ENCODE peak calls at places on chromosomes 11 and 22, in four cellular contexts. One of them, this sample, is unnamed.

GRCh38 chr11:83194284-83195175 is 1.0 kb downstream of the ANKRD42 start:
- DNase-seq in Calu3: peak
- DNase-seq in fibroblast of lung: peak
- DNase-seq in progenitor cell of endocrine pancreas: peak
- DNase-seq in this sample: peak

GRCh38 chr22:20174785-20175596 is 24.1 kb upstream of the CCDC188 start:
- DNase-seq in fibroblast of lung: peak
- DNase-seq in progenitor cell of endocrine pancreas: no peak
- DNase-seq in Calu3: peak
- DNase-seq in this sample: peak

GRCh38 chr22:22882033-22882717 is 5.4 kb upstream of the IGLL5 start:
- DNase-seq in Calu3: peak
- DNase-seq in fibroblast of lung: no peak
- DNase-seq in progenitor cell of endocrine pancreas: no peak
- DNase-seq in this sample: no peak

GRCh38 chr11:80007616-80008015 is 566.8 kb upstream of the TENM4 start:
- DNase-seq in fibroblast of lung: no peak
- DNase-seq in Calu3: no peak
- DNase-seq in progenitor cell of endocrine pancreas: no peak
- DNase-seq in this sample: no peak

GRCh38 chr11:46554205-46555162 is 39.3 kb downstream of the AMBRA1 start:
- DNase-seq in fibroblast of lung: peak
- DNase-seq in Calu3: peak
- DNase-seq in progenitor cell of endocrine pancreas: no peak
- DNase-seq in this sample: no peak

GRCh38 chr11:33652001-33652400 is 48.6 kb downstream of the C11orf91 start:
- DNase-seq in progenitor cell of endocrine pancreas: no peak
- DNase-seq in Calu3: no peak
- DNase-seq in fibroblast of lung: peak
- DNase-seq in this sample: no peak

GRCh38 chr11:6249822-6250555 is 9.6 kb upstream of the CCKBR start:
- DNase-seq in progenitor cell of endocrine pancreas: no peak
- DNase-seq in Calu3: peak
- DNase-seq in fibroblast of lung: peak
- DNase-seq in this sample: no peak

GRCh38 chr11:125284209-125284608 is 119.7 kb downstream of the PKNOX2 start:
- DNase-seq in Calu3: no peak
- DNase-seq in progenitor cell of endocrine pancreas: no peak
- DNase-seq in fibroblast of lung: no peak
- DNase-seq in this sample: no peak

GRCh38 chr11:10164621-10165020 is 129.4 kb downstream of the SBF2 start:
- DNase-seq in fibroblast of lung: no peak
- DNase-seq in progenitor cell of endocrine pancreas: no peak
- DNase-seq in Calu3: no peak
- DNase-seq in this sample: no peak

GRCh38 chr11:94519478-94520084 is 7.3 kb downstream of the C11orf97 start:
- DNase-seq in fibroblast of lung: peak
- DNase-seq in Calu3: no peak
- DNase-seq in progenitor cell of endocrine pancreas: no peak
- DNase-seq in this sample: no peak

GRCh38 chr11:107741044-107741823 is 29.4 kb upstream of the SLN start:
- DNase-seq in fibroblast of lung: no peak
- DNase-seq in Calu3: peak
- DNase-seq in progenitor cell of endocrine pancreas: no peak
- DNase-seq in this sample: no peak

GRCh38 chr11:65574963-65575567 is 788 bp upstream of the EHBP1L1 start:
- DNase-seq in Calu3: no peak
- DNase-seq in progenitor cell of endocrine pancreas: no peak
- DNase-seq in fibroblast of lung: no peak
- DNase-seq in this sample: no peak

GRCh38 chr11:123519055-123519796 is 89.2 kb downstream of the GRAMD1B start:
- DNase-seq in fibroblast of lung: peak
- DNase-seq in progenitor cell of endocrine pancreas: no peak
- DNase-seq in Calu3: no peak
- DNase-seq in this sample: no peak

GRCh38 chr11:2448661-2449547 is 4.1 kb downstream of the KCNQ1 start:
- DNase-seq in progenitor cell of endocrine pancreas: no peak
- DNase-seq in fibroblast of lung: no peak
- DNase-seq in Calu3: no peak
- DNase-seq in this sample: no peak

GRCh38 chr22:37230673-37231405 is 13.2 kb downstream of the RAC2 start:
- DNase-seq in progenitor cell of endocrine pancreas: no peak
- DNase-seq in fibroblast of lung: peak
- DNase-seq in Calu3: no peak
- DNase-seq in this sample: no peak

GRCh38 chr22:25849514-25849913 is 107.5 kb downstream of the MYO18B start:
- DNase-seq in fibroblast of lung: no peak
- DNase-seq in progenitor cell of endocrine pancreas: no peak
- DNase-seq in Calu3: no peak
- DNase-seq in this sample: no peak

GRCh38 chr11:1100417-1101245 is 26.0 kb downstream of the MUC2 start:
- DNase-seq in fibroblast of lung: no peak
- DNase-seq in progenitor cell of endocrine pancreas: no peak
- DNase-seq in Calu3: no peak
- DNase-seq in this sample: no peak

GRCh38 chr11:85048801-85049200 is 578.3 kb downstream of the DLG2 start:
- DNase-seq in Calu3: no peak
- DNase-seq in fibroblast of lung: no peak
- DNase-seq in progenitor cell of endocrine pancreas: no peak
- DNase-seq in this sample: no peak

GRCh38 chr11:13649619-13650018 is 18.8 kb upstream of the FAR1 start:
- DNase-seq in fibroblast of lung: no peak
- DNase-seq in Calu3: no peak
- DNase-seq in progenitor cell of endocrine pancreas: no peak
- DNase-seq in this sample: no peak

GRCh38 chr22:19761500-19762314 is 1.1 kb downstream of the TBX1 start:
- DNase-seq in progenitor cell of endocrine pancreas: no peak
- DNase-seq in fibroblast of lung: no peak
- DNase-seq in Calu3: no peak
- DNase-seq in this sample: no peak

GRCh38 chr22:50470491-50470890 is 4.3 kb downstream of the SBF1 start:
- DNase-seq in Calu3: no peak
- DNase-seq in fibroblast of lung: no peak
- DNase-seq in progenitor cell of endocrine pancreas: no peak
- DNase-seq in this sample: no peak

GRCh38 chr11:29162490-29162889 is 854.3 kb downstream of the KCNA4 start:
- DNase-seq in fibroblast of lung: no peak
- DNase-seq in Calu3: no peak
- DNase-seq in progenitor cell of endocrine pancreas: no peak
- DNase-seq in this sample: no peak

GRCh38 chr11:111561306-111561705 is 20.8 kb downstream of the LAYN start:
- DNase-seq in Calu3: no peak
- DNase-seq in progenitor cell of endocrine pancreas: no peak
- DNase-seq in fibroblast of lung: no peak
- DNase-seq in this sample: no peak

GRCh38 chr22:48004038-48004437 is 1241.6 kb downstream of the TBC1D22A start:
- DNase-seq in fibroblast of lung: no peak
- DNase-seq in Calu3: no peak
- DNase-seq in progenitor cell of endocrine pancreas: no peak
- DNase-seq in this sample: no peak

GRCh38 chr22:47282366-47282765 is 519.9 kb downstream of the TBC1D22A start:
- DNase-seq in progenitor cell of endocrine pancreas: no peak
- DNase-seq in Calu3: no peak
- DNase-seq in fibroblast of lung: no peak
- DNase-seq in this sample: no peak

GRCh38 chr22:38081941-38082828 is 1.8 kb downstream of the SLC16A8 start:
- DNase-seq in Calu3: no peak
- DNase-seq in progenitor cell of endocrine pancreas: no peak
- DNase-seq in fibroblast of lung: no peak
- DNase-seq in this sample: no peak

GRCh38 chr11:61756452-61757212 is 4.2 kb downstream of the MYRF start:
- DNase-seq in fibroblast of lung: peak
- DNase-seq in progenitor cell of endocrine pancreas: peak
- DNase-seq in Calu3: peak
- DNase-seq in this sample: no peak

GRCh38 chr11:19499999-19500398 is 212.6 kb upstream of the NAV2 start:
- DNase-seq in fibroblast of lung: peak
- DNase-seq in Calu3: no peak
- DNase-seq in progenitor cell of endocrine pancreas: no peak
- DNase-seq in this sample: no peak

GRCh38 chr11:119223856-119224255 is 17.7 kb downstream of the CBL start:
- DNase-seq in Calu3: no peak
- DNase-seq in progenitor cell of endocrine pancreas: no peak
- DNase-seq in fibroblast of lung: peak
- DNase-seq in this sample: no peak

GRCh38 chr11:43690929-43691328 is 10.4 kb downstream of the HSD17B12 start:
- DNase-seq in Calu3: no peak
- DNase-seq in progenitor cell of endocrine pancreas: no peak
- DNase-seq in fibroblast of lung: no peak
- DNase-seq in this sample: no peak

GRCh38 chr22:45911601-45912271 is 65.2 kb downstream of the WNT7B start:
- DNase-seq in Calu3: peak
- DNase-seq in progenitor cell of endocrine pancreas: no peak
- DNase-seq in fibroblast of lung: peak
- DNase-seq in this sample: no peak

GRCh38 chr22:41512421-41513194 is 31.7 kb downstream of the POLR3H start:
- DNase-seq in Calu3: peak
- DNase-seq in fibroblast of lung: peak
- DNase-seq in progenitor cell of endocrine pancreas: no peak
- DNase-seq in this sample: peak

GRCh38 chr11:29093416-29093815 is 923.4 kb downstream of the KCNA4 start:
- DNase-seq in progenitor cell of endocrine pancreas: no peak
- DNase-seq in Calu3: no peak
- DNase-seq in fibroblast of lung: peak
- DNase-seq in this sample: no peak

DNA sequence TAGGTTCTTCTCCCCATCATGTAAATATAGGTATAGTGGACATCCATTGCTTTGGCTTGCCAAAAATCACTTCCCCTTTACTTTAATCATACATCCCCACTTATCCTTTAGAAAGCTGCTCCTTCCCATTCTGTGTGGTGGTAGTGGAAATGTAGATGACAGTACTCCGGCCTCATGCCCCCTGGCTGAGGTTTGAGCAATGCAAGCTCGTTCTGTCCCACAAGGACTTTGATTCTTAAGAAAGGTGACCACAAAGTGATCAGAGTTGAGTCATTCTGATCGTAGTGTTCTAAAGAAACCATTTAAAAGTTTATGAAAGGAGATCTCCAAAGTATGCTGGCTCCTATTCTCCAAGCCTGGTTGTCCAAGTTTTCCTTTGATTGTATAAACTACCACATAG is 10.9 kb downstream of the TUG1 start:
- DNase-seq in fibroblast of lung: peak
- DNase-seq in Calu3: no peak
- DNase-seq in progenitor cell of endocrine pancreas: no peak
- DNase-seq in this sample: no peak
- TF ChIP-seq CTCF in fibroblast of lung: no peak
- TF ChIP-seq CTCF in Calu3: no peak
- TF ChIP-seq CTCF in progenitor cell of endocrine pancreas: no peak
- TF ChIP-seq CTCF in this sample: no peak

GRCh38 chr11:63905179-63905578 is 11.8 kb downstream of the RCOR2 start:
- DNase-seq in fibroblast of lung: no peak
- DNase-seq in progenitor cell of endocrine pancreas: no peak
- DNase-seq in Calu3: no peak
- DNase-seq in this sample: no peak

GRCh38 chr11:63904743-63905142 is 12.2 kb downstream of the RCOR2 start:
- DNase-seq in Calu3: no peak
- DNase-seq in fibroblast of lung: no peak
- DNase-seq in progenitor cell of endocrine pancreas: no peak
- DNase-seq in this sample: no peak

GRCh38 chr11:63903884-63904283 is 13.1 kb downstream of the RCOR2 start:
- DNase-seq in fibroblast of lung: no peak
- DNase-seq in progenitor cell of endocrine pancreas: no peak
- DNase-seq in Calu3: no peak
- DNase-seq in this sample: no peak

GRCh38 chr11:63897459-63898156 is 19.4 kb downstream of the RCOR2 start:
- DNase-seq in fibroblast of lung: no peak
- DNase-seq in Calu3: no peak
- DNase-seq in progenitor cell of endocrine pancreas: no peak
- DNase-seq in this sample: no peak

DNA sequence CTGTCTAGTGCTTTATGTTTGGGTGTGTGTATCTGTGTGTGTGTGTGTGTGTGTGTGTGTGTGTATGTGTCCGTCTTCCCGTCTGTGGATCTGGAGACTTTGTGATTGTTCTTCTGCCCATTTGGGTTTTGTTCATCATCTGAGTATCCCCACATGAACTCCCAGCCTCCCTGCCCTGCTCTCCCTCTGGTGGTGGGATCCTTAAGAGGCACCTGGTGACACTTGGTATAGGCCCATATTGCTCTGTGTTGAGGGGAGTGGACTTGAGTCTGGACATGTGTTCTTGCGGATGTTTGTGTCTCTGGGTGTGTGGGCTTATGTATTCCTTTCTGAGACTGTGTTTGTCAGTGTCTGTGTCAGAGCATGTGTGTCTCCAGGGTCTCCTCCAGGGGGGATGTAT is 15.3 kb downstream of the RCOR2 start:
- DNase-seq in fibroblast of lung: no peak
- DNase-seq in Calu3: no peak
- DNase-seq in progenitor cell of endocrine pancreas: no peak
- DNase-seq in this sample: no peak
- TF ChIP-seq CTCF in fibroblast of lung: peak
- TF ChIP-seq CTCF in Calu3: peak
- TF ChIP-seq CTCF in progenitor cell of endocrine pancreas: peak
- TF ChIP-seq CTCF in this sample: peak

GRCh38 chr11:70528046-70528793 is 129.9 kb downstream of the CTTN start:
- DNase-seq in Calu3: no peak
- DNase-seq in progenitor cell of endocrine pancreas: no peak
- DNase-seq in fibroblast of lung: no peak
- DNase-seq in this sample: no peak
- TF ChIP-seq CTCF in Calu3: no peak
- TF ChIP-seq CTCF in progenitor cell of endocrine pancreas: no peak
- TF ChIP-seq CTCF in fibroblast of lung: no peak
- TF ChIP-seq CTCF in this sample: no peak

DNA sequence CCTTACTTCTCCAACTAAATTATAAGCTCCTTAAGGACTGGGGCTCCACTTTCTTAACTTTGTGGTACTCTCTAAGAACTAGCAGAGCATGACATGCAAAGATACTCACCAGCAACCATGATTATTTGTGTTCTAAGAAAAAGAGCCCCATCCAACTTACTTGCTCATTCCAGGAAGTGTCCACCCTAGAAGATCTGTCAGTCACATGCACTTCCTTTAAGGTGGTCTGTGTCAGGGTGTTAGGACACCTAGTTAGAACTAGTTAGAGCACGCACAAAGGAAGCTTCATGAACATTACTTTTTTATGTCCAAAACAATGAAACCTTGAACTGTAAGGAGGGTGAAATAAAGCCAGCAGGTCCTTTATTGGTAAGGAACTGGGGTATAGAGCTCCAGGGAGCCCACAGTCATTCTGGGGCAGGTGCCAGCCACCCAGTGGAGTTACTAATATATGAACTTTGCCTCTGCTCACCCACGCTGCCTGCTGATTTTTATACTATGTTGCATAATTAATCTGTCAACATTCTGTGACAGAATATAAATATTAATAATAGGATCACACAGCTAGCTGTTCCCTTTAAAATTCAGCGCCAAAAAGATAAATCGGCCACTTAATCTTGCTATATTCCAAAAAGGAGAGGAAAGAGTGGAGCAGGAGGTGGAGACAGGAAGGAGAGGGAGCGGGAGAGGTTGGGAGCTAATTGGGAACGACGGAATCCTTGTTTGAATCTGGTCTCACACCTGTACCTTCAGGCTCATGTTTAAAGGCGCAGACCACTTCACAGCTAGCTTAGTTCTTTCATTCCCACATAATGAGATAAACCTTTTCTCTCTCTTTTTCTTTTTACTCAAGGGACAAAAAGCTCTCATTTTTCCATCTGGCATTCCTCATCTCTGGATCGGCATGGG is 755.0 kb downstream of the OPCML start:
- DNase-seq in fibroblast of lung: no peak
- DNase-seq in Calu3: no peak
- DNase-seq in progenitor cell of endocrine pancreas: no peak
- DNase-seq in this sample: no peak
- TF ChIP-seq CTCF in fibroblast of lung: no peak
- TF ChIP-seq CTCF in Calu3: no peak
- TF ChIP-seq CTCF in progenitor cell of endocrine pancreas: no peak
- TF ChIP-seq CTCF in this sample: no peak

This sample was measured in glutamatergic neuron.